ENCODE peak calls at places on chromosomes 6 and 20, in seven cellular contexts. One of them, this sample, is unnamed.

GRCh38 chr6:166342293-166343156 is at the start of gene SFT2D1:
- DNase-seq in endothelial cell: peak; percentile 88
- DNase-seq in choroid plexus epithelial cell: peak; percentile 77
- DNase-seq in cardiac fibroblast: peak; percentile 73
- DNase-seq in hepatocyte: peak; percentile 92
- DNase-seq in left lung: peak; percentile 96
- DNase-seq in stomach: peak; percentile 91
- DNase-seq in this sample: peak; percentile 89

GRCh38 chr6:138509371-138509770 is 10.1 kb upstream of the NHSL1 start:
- DNase-seq in endothelial cell: peak; percentile 49
- DNase-seq in choroid plexus epithelial cell: peak; percentile 54
- DNase-seq in cardiac fibroblast: peak; percentile 74
- DNase-seq in hepatocyte: peak; percentile 64
- DNase-seq in left lung: no peak
- DNase-seq in stomach: peak; percentile 63
- DNase-seq in this sample: peak; percentile 44

GRCh38 chr6:18148304-18149025 is 6.4 kb downstream of the TPMT start:
- DNase-seq in endothelial cell: no peak
- DNase-seq in choroid plexus epithelial cell: peak; percentile 83
- DNase-seq in cardiac fibroblast: peak; percentile 90
- DNase-seq in hepatocyte: peak; percentile 67
- DNase-seq in left lung: no peak
- DNase-seq in stomach: no peak
- DNase-seq in this sample: no peak

GRCh38 chr20:57439432-57439831 is 48.2 kb downstream of the RBM38 start:
- DNase-seq in endothelial cell: no peak
- DNase-seq in choroid plexus epithelial cell: no peak
- DNase-seq in cardiac fibroblast: no peak
- DNase-seq in hepatocyte: no peak
- DNase-seq in left lung: peak; percentile 93
- DNase-seq in stomach: peak; percentile 94
- DNase-seq in this sample: no peak

GRCh38 chr20:3731944-3732326 is 550 bp upstream of the HSPA12B start:
- DNase-seq in endothelial cell: no peak
- DNase-seq in choroid plexus epithelial cell: no peak
- DNase-seq in cardiac fibroblast: no peak
- DNase-seq in hepatocyte: no peak
- DNase-seq in left lung: no peak
- DNase-seq in stomach: no peak
- DNase-seq in this sample: no peak

GRCh38 chr6:1817033-1817761 is 207.5 kb downstream of the FOXC1 start:
- DNase-seq in endothelial cell: no peak
- DNase-seq in choroid plexus epithelial cell: no peak
- DNase-seq in cardiac fibroblast: peak; percentile 54
- DNase-seq in hepatocyte: no peak
- DNase-seq in left lung: no peak
- DNase-seq in stomach: no peak
- DNase-seq in this sample: no peak

GRCh38 chr6:13355043-13355945 is 27.0 kb upstream of the TBC1D7 start:
- DNase-seq in endothelial cell: no peak
- DNase-seq in choroid plexus epithelial cell: peak; percentile 97
- DNase-seq in cardiac fibroblast: peak; percentile 96
- DNase-seq in hepatocyte: peak; percentile 54
- DNase-seq in left lung: no peak
- DNase-seq in stomach: no peak
- DNase-seq in this sample: no peak

GRCh38 chr6:104601008-104601745 is 258.5 kb downstream of the HACE1 start:
- DNase-seq in endothelial cell: no peak
- DNase-seq in choroid plexus epithelial cell: peak; percentile 24
- DNase-seq in cardiac fibroblast: peak; percentile 45
- DNase-seq in hepatocyte: no peak
- DNase-seq in left lung: no peak
- DNase-seq in stomach: no peak
- DNase-seq in this sample: no peak

GRCh38 chr6:116667620-116668019 is 946 bp downstream of the ZUP1 start:
- DNase-seq in endothelial cell: no peak
- DNase-seq in choroid plexus epithelial cell: no peak
- DNase-seq in cardiac fibroblast: no peak
- DNase-seq in hepatocyte: no peak
- DNase-seq in left lung: no peak
- DNase-seq in stomach: no peak
- DNase-seq in this sample: no peak

GRCh38 chr6:56954389-56955170 is at the start of gene BEND6:
- DNase-seq in endothelial cell: no peak
- DNase-seq in choroid plexus epithelial cell: peak; percentile 81
- DNase-seq in cardiac fibroblast: peak; percentile 78
- DNase-seq in hepatocyte: peak; percentile 82
- DNase-seq in left lung: peak; percentile 84
- DNase-seq in stomach: peak; percentile 27
- DNase-seq in this sample: peak; percentile 69

GRCh38 chr6:15431762-15432495 is 186.1 kb downstream of the JARID2 start:
- DNase-seq in endothelial cell: no peak
- DNase-seq in choroid plexus epithelial cell: peak; percentile 51
- DNase-seq in cardiac fibroblast: peak; percentile 53
- DNase-seq in hepatocyte: peak; percentile 38
- DNase-seq in left lung: no peak
- DNase-seq in stomach: no peak
- DNase-seq in this sample: no peak

GRCh38 chr6:38350882-38351281 is 288.8 kb downstream of the BTBD9 start:
- DNase-seq in endothelial cell: no peak
- DNase-seq in choroid plexus epithelial cell: peak; percentile 67
- DNase-seq in cardiac fibroblast: peak; percentile 44
- DNase-seq in hepatocyte: peak; percentile 59
- DNase-seq in left lung: no peak
- DNase-seq in stomach: no peak
- DNase-seq in this sample: no peak

GRCh38 chr20:39910536-39910935 is 778.5 kb downstream of the MAFB start:
- DNase-seq in endothelial cell: no peak
- DNase-seq in choroid plexus epithelial cell: peak; percentile 5
- DNase-seq in cardiac fibroblast: no peak
- DNase-seq in hepatocyte: no peak
- DNase-seq in left lung: no peak
- DNase-seq in stomach: no peak
- DNase-seq in this sample: no peak

DNA sequence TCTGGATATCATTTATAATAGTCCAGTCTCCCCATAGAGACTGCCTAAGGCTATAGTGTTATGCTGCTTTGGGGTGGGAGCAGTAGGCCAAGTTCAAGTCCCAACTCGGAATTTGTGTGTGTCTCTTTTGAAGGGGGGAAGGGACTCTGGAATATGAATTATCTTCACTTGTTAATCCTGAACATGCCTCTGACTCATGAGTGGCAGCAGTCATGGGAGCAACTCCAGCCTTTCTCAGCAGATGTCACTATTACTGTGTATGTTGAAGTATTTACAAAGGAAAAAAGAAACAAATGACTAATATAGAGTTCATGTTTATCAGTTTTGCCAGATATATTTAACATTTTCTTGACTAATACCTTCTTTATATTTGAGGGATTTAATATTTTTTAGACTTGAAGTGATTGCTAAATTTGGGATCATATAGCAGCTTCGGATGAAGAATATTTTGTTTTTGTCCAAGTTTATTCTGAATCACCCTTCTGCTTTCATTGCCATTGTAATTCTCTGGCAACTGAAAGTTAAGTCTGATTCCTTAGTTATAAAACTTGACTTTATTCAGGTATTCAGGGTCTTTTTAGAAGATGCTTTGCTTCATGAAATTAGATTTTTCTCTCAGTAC is 23.4 kb downstream of the FAM217A start:
- DNase-seq in endothelial cell: no peak
- DNase-seq in choroid plexus epithelial cell: peak; percentile 91
- DNase-seq in cardiac fibroblast: peak; percentile 89
- DNase-seq in hepatocyte: peak; percentile 74
- DNase-seq in left lung: no peak
- DNase-seq in stomach: peak; percentile 45
- DNase-seq in this sample: no peak
- TF ChIP-seq CTCF in endothelial cell: no peak
- TF ChIP-seq CTCF in choroid plexus epithelial cell: peak; percentile 67
- TF ChIP-seq CTCF in cardiac fibroblast: peak; percentile 41
- TF ChIP-seq CTCF in hepatocyte: peak; percentile 69
- TF ChIP-seq CTCF in left lung: no peak
- TF ChIP-seq CTCF in stomach: peak; percentile 30
- TF ChIP-seq CTCF in this sample: no peak

GRCh38 chr6:10451394-10451793 is 36.5 kb upstream of the TFAP2A start:
- DNase-seq in endothelial cell: no peak
- DNase-seq in choroid plexus epithelial cell: no peak
- DNase-seq in cardiac fibroblast: no peak
- DNase-seq in hepatocyte: no peak
- DNase-seq in left lung: no peak
- DNase-seq in stomach: no peak
- DNase-seq in this sample: no peak
- TF ChIP-seq CTCF in endothelial cell: no peak
- TF ChIP-seq CTCF in choroid plexus epithelial cell: no peak
- TF ChIP-seq CTCF in cardiac fibroblast: no peak
- TF ChIP-seq CTCF in hepatocyte: no peak
- TF ChIP-seq CTCF in left lung: no peak
- TF ChIP-seq CTCF in stomach: no peak
- TF ChIP-seq CTCF in this sample: no peak

DNA sequence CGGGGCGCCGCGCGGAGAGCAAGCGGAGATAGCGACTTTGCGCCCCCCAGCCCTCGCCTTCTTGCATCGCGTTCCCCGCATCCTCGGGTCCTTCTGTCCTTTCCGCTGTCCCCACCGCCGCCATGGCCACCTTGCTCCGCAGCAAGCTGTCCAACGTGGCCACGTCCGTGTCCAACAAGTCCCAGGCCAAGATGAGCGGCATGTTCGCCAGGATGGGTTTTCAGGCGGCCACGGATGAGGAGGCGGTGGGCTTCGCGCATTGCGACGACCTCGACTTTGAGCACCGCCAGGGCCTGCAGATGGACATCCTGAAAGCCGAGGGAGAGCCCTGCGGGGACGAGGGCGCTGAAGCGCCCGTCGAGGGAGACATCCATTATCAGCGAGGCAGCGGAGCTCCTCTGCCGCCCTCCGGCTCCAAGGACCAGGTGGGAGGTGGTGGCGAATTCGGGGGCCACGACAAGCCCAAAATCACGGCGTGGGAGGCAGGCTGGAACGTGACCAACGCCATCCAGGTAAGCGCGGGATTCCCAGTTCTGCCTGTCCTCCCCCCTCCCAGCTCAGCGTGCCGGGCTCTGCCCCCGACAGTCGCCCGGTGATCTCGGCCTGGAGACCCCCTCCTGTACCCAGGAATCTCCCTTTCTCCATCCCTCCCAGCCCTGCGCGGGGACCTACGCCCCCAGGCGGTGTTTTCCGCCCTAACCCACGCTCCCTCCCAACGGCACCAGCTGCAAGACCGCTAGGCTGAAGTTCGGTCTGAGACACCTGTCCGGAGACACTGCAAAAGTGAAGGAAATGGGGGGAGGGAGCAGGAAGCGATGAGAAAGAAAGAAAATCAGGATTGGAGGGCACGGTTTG is 544 bp downstream of the SLC32A1 start:
- DNase-seq in endothelial cell: peak; percentile 52
- DNase-seq in choroid plexus epithelial cell: no peak
- DNase-seq in cardiac fibroblast: no peak
- DNase-seq in hepatocyte: no peak
- DNase-seq in left lung: no peak
- DNase-seq in stomach: no peak
- DNase-seq in this sample: peak; percentile 48
- TF ChIP-seq CTCF in endothelial cell: no peak
- TF ChIP-seq CTCF in choroid plexus epithelial cell: no peak
- TF ChIP-seq CTCF in cardiac fibroblast: no peak
- TF ChIP-seq CTCF in hepatocyte: no peak
- TF ChIP-seq CTCF in left lung: no peak
- TF ChIP-seq CTCF in stomach: no peak
- TF ChIP-seq CTCF in this sample: no peak

DNA sequence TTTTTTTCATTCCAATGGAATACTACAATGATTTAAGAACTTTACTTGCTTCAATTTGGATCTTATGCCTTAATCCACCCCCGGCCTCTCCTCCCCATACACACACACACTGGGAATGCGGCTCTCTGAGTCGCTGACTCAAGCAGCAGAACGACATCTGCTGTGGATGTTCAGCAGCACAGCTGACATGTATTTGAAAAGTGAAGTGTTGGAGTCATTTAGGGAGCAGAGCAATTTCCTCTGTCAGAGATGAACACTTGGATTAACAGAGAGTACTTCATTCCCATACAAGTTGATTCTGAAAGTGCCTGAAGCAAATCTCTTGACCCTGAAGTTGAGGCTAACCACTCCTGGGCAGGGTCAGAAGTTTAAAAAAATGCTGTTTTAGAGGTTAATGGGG is 27.9 kb upstream of the LAMA4 start:
- DNase-seq in endothelial cell: no peak
- DNase-seq in choroid plexus epithelial cell: peak; percentile 90
- DNase-seq in cardiac fibroblast: peak; percentile 84
- DNase-seq in hepatocyte: peak; percentile 58
- DNase-seq in left lung: peak; percentile 40
- DNase-seq in stomach: no peak
- DNase-seq in this sample: peak; percentile 26
- TF ChIP-seq CTCF in endothelial cell: no peak
- TF ChIP-seq CTCF in choroid plexus epithelial cell: peak; percentile 70
- TF ChIP-seq CTCF in cardiac fibroblast: peak; percentile 45
- TF ChIP-seq CTCF in hepatocyte: peak; percentile 31
- TF ChIP-seq CTCF in left lung: no peak
- TF ChIP-seq CTCF in stomach: no peak
- TF ChIP-seq CTCF in this sample: no peak

GRCh38 chr20:9889270-9889981 is 50.5 kb upstream of the PAK5 start:
- DNase-seq in endothelial cell: no peak
- DNase-seq in choroid plexus epithelial cell: peak; percentile 2
- DNase-seq in cardiac fibroblast: no peak
- DNase-seq in hepatocyte: no peak
- DNase-seq in left lung: no peak
- DNase-seq in stomach: no peak
- DNase-seq in this sample: no peak

GRCh38 chr20:9884061-9884460 is 45.2 kb upstream of the PAK5 start:
- DNase-seq in endothelial cell: no peak
- DNase-seq in choroid plexus epithelial cell: peak; percentile 1
- DNase-seq in cardiac fibroblast: no peak
- DNase-seq in hepatocyte: peak; percentile 9
- DNase-seq in left lung: no peak
- DNase-seq in stomach: no peak
- DNase-seq in this sample: no peak

GRCh38 chr20:9886227-9886626 is 47.4 kb upstream of the PAK5 start:
- DNase-seq in endothelial cell: no peak
- DNase-seq in choroid plexus epithelial cell: peak; percentile 30
- DNase-seq in cardiac fibroblast: peak; percentile 4
- DNase-seq in hepatocyte: no peak
- DNase-seq in left lung: no peak
- DNase-seq in stomach: no peak
- DNase-seq in this sample: no peak

GRCh38 chr20:9884666-9885065 is 45.8 kb upstream of the PAK5 start:
- DNase-seq in endothelial cell: no peak
- DNase-seq in choroid plexus epithelial cell: no peak
- DNase-seq in cardiac fibroblast: no peak
- DNase-seq in hepatocyte: no peak
- DNase-seq in left lung: no peak
- DNase-seq in stomach: no peak
- DNase-seq in this sample: no peak
- TF ChIP-seq CTCF in endothelial cell: no peak
- TF ChIP-seq CTCF in choroid plexus epithelial cell: no peak
- TF ChIP-seq CTCF in cardiac fibroblast: no peak
- TF ChIP-seq CTCF in hepatocyte: peak; percentile 39
- TF ChIP-seq CTCF in left lung: no peak
- TF ChIP-seq CTCF in stomach: no peak
- TF ChIP-seq CTCF in this sample: no peak

This sample was measured in glutamatergic neuron.